ENCODE peak calls at places on chromosomes 16 and 17, in six cellular contexts. C, N, G, P, J and A are unnamed samples.

GRCh38 chr17:74332763-74333220 is 6.8 kb downstream of the KIF19 start:
- DNase-seq in C (no peak), P (no peak), G (no peak), J (no peak), N (no peak), A (no peak)

GRCh38 chr16:81238296-81239011 is at the start of gene BCO1:
- DNase-seq in P (peak), N (no peak), G (no peak), J (no peak), C (peak), A (no peak)

GRCh38 chr16:75464130-75464918 is at the start of gene TMEM170A:
- DNase-seq in P (peak), J (peak), G (peak), N (peak), C (peak), A (peak)

GRCh38 chr16:536746-537145 is 9.2 kb downstream of the CAPN15 start:
- DNase-seq in N (no peak), J (no peak), P (no peak), G (no peak), C (no peak), A (no peak)

GRCh38 chr16:27315333-27316037 is 1.7 kb downstream of the IL4R start:
- DNase-seq in N (peak), C (peak), J (peak), P (peak), G (no peak), A (peak)

GRCh38 chr16:28320741-28321140 is 28.4 kb downstream of the SBK1 start:
- DNase-seq in P (no peak), J (no peak), N (no peak), C (no peak), G (no peak), A (no peak)

GRCh38 chr17:50534222-50534978 is 1.9 kb downstream of the EPN3 start:
- DNase-seq in J (no peak), P (no peak), G (no peak), N (no peak), C (peak), A (no peak)

GRCh38 chr16:73565263-73565662 is 517.3 kb upstream of the ZFHX3 start:
- DNase-seq in G (no peak), P (no peak), N (no peak), C (no peak), J (no peak), A (no peak)

GRCh38 chr16:58843675-58844074 is 109.6 kb upstream of the GOT2 start:
- DNase-seq in G (no peak), P (peak), J (no peak), C (no peak), N (no peak), A (no peak)

GRCh38 chr16:1290860-1291575 is 18.4 kb upstream of the UBE2I start:
- DNase-seq in N (no peak), P (no peak), J (no peak), G (no peak), C (no peak), A (no peak)

GRCh38 chr17:64418506-64419339 is 28.1 kb upstream of the PECAM1 start:
- DNase-seq in P (peak), C (no peak), N (no peak), G (no peak), J (no peak), A (peak)

GRCh38 chr17:44533533-44534246 is 23.6 kb upstream of the FZD2 start:
- DNase-seq in C (peak), P (peak), G (peak), N (peak), J (peak), A (peak)

GRCh38 chr17:34254651-34255380 is at the start of gene CCL2:
- DNase-seq in G (peak), C (peak), P (peak), J (no peak), N (peak), A (peak)

GRCh38 chr17:40986920-40987319 is 2.8 kb upstream of the KRT40 start:
- DNase-seq in J (no peak), C (no peak), G (no peak), N (no peak), P (no peak), A (no peak)

GRCh38 chr17:79818026-79818758 is 21.0 kb downstream of the CBX4 start:
- DNase-seq in P (no peak), G (no peak), N (no peak), J (no peak), C (no peak), A (no peak)